ENCODE peak calls at places on chromosomes 6 and 20, in seven cellular contexts. One of them, this sample, is unnamed.

GRCh38 chr6:90678049-90678779 is 91.3 kb upstream of the MAP3K7 start:
- DNase-seq in H1: no peak
- DNase-seq in HepG2: no peak
- DNase-seq in A549: no peak
- DNase-seq in endothelial cell of umbilical vein: no peak
- DNase-seq in WTC11: no peak
- DNase-seq in HCT116: no peak
- DNase-seq in this sample: no peak

GRCh38 chr20:33079267-33079666 is at the start of gene BPIFB4:
- DNase-seq in A549: no peak
- DNase-seq in HCT116: no peak
- DNase-seq in WTC11: no peak
- DNase-seq in H1: no peak
- DNase-seq in endothelial cell of umbilical vein: no peak
- DNase-seq in HepG2: no peak
- DNase-seq in this sample: no peak

GRCh38 chr20:49268600-49269365 is 9.1 kb downstream of the ZNFX1 start:
- DNase-seq in endothelial cell of umbilical vein: no peak
- DNase-seq in HCT116: no peak
- DNase-seq in WTC11: no peak
- DNase-seq in A549: no peak
- DNase-seq in H1: no peak
- DNase-seq in HepG2: no peak
- DNase-seq in this sample: no peak

GRCh38 chr6:149961728-149962425 is 1.9 kb upstream of the ULBP1 start:
- DNase-seq in HepG2: no peak
- DNase-seq in A549: peak; percentile 53
- DNase-seq in HCT116: peak; percentile 36
- DNase-seq in WTC11: peak; percentile 64
- DNase-seq in endothelial cell of umbilical vein: peak; percentile 34
- DNase-seq in H1: no peak
- DNase-seq in this sample: no peak

GRCh38 chr20:32581839-32582658 is 3.1 kb downstream of the NOL4L start:
- DNase-seq in H1: no peak
- DNase-seq in A549: no peak
- DNase-seq in WTC11: no peak
- DNase-seq in HCT116: no peak
- DNase-seq in HepG2: no peak
- DNase-seq in endothelial cell of umbilical vein: no peak
- DNase-seq in this sample: no peak

GRCh38 chr6:107641500-107641931 is 151.6 kb downstream of the SOBP start:
- DNase-seq in H1: no peak
- DNase-seq in WTC11: no peak
- DNase-seq in HepG2: no peak
- DNase-seq in endothelial cell of umbilical vein: no peak
- DNase-seq in HCT116: no peak
- DNase-seq in A549: no peak
- DNase-seq in this sample: no peak

GRCh38 chr6:14475306-14475705 is 357.7 kb downstream of the CD83 start:
- DNase-seq in endothelial cell of umbilical vein: no peak
- DNase-seq in A549: no peak
- DNase-seq in HepG2: no peak
- DNase-seq in WTC11: no peak
- DNase-seq in HCT116: no peak
- DNase-seq in H1: no peak
- DNase-seq in this sample: no peak

GRCh38 chr6:15881150-15881549 is 218.3 kb upstream of the DTNBP1 start:
- DNase-seq in HCT116: no peak
- DNase-seq in endothelial cell of umbilical vein: no peak
- DNase-seq in WTC11: no peak
- DNase-seq in H1: no peak
- DNase-seq in HepG2: no peak
- DNase-seq in A549: no peak
- DNase-seq in this sample: no peak

GRCh38 chr6:77463881-77464867 is 883 bp upstream of the HTR1B start:
- DNase-seq in HepG2: no peak
- DNase-seq in WTC11: peak; percentile 77
- DNase-seq in H1: no peak
- DNase-seq in endothelial cell of umbilical vein: peak; percentile 52
- DNase-seq in A549: peak; percentile 2
- DNase-seq in HCT116: no peak
- DNase-seq in this sample: no peak

GRCh38 chr20:56360133-56360898 is 1.5 kb downstream of the FAM210B start:
- DNase-seq in HCT116: no peak
- DNase-seq in HepG2: peak; percentile 78
- DNase-seq in H1: no peak
- DNase-seq in A549: no peak
- DNase-seq in WTC11: no peak
- DNase-seq in endothelial cell of umbilical vein: no peak
- DNase-seq in this sample: no peak

GRCh38 chr6:130158548-130158947 is 64.2 kb downstream of the SAMD3 start:
- DNase-seq in HCT116: no peak
- DNase-seq in endothelial cell of umbilical vein: no peak
- DNase-seq in HepG2: no peak
- DNase-seq in WTC11: no peak
- DNase-seq in H1: no peak
- DNase-seq in A549: no peak
- DNase-seq in this sample: no peak

GRCh38 chr20:38209736-38210405 is 44.8 kb upstream of the TGM2 start:
- DNase-seq in HepG2: no peak
- DNase-seq in HCT116: no peak
- DNase-seq in endothelial cell of umbilical vein: no peak
- DNase-seq in WTC11: no peak
- DNase-seq in A549: no peak
- DNase-seq in H1: no peak
- DNase-seq in this sample: no peak

GRCh38 chr6:35677456-35677855 is 11.3 kb downstream of the FKBP5 start:
- DNase-seq in WTC11: no peak
- DNase-seq in H1: no peak
- DNase-seq in endothelial cell of umbilical vein: no peak
- DNase-seq in A549: no peak
- DNase-seq in HCT116: no peak
- DNase-seq in HepG2: no peak
- DNase-seq in this sample: no peak

GRCh38 chr6:130810307-130811030 is 16.7 kb upstream of the SMLR1 start:
- DNase-seq in endothelial cell of umbilical vein: no peak
- DNase-seq in HepG2: no peak
- DNase-seq in WTC11: no peak
- DNase-seq in HCT116: no peak
- DNase-seq in A549: no peak
- DNase-seq in H1: no peak
- DNase-seq in this sample: no peak

GRCh38 chr20:52493177-52493711 is 301.7 kb upstream of the ZFP64 start:
- DNase-seq in endothelial cell of umbilical vein: peak; percentile 94
- DNase-seq in HCT116: no peak
- DNase-seq in H1: no peak
- DNase-seq in A549: no peak
- DNase-seq in WTC11: no peak
- DNase-seq in HepG2: no peak
- DNase-seq in this sample: no peak

GRCh38 chr6:30998785-30999184 is 11.5 kb upstream of the MUC22 start:
- DNase-seq in HepG2: no peak
- DNase-seq in WTC11: no peak
- DNase-seq in H1: no peak
- DNase-seq in A549: no peak
- DNase-seq in endothelial cell of umbilical vein: no peak
- DNase-seq in HCT116: no peak
- DNase-seq in this sample: no peak

GRCh38 chr6:34961082-34961481 is 72.0 kb downstream of the ANKS1A start:
- DNase-seq in HCT116: no peak
- DNase-seq in H1: no peak
- DNase-seq in HepG2: no peak
- DNase-seq in WTC11: no peak
- DNase-seq in A549: no peak
- DNase-seq in endothelial cell of umbilical vein: no peak
- DNase-seq in this sample: no peak

GRCh38 chr6:2855061-2855519 is 13.4 kb upstream of the SERPINB1 start:
- DNase-seq in HCT116: no peak
- DNase-seq in H1: no peak
- DNase-seq in endothelial cell of umbilical vein: peak; percentile 90
- DNase-seq in HepG2: no peak
- DNase-seq in WTC11: no peak
- DNase-seq in A549: no peak
- DNase-seq in this sample: no peak

GRCh38 chr6:34585512-34586045 is 29.4 kb upstream of the SPDEF start:
- DNase-seq in WTC11: no peak
- DNase-seq in HepG2: no peak
- DNase-seq in HCT116: no peak
- DNase-seq in A549: no peak
- DNase-seq in H1: no peak
- DNase-seq in endothelial cell of umbilical vein: no peak
- DNase-seq in this sample: no peak

GRCh38 chr6:2558098-2558770 is 192.5 kb downstream of the MYLK4 start:
- DNase-seq in H1: no peak
- DNase-seq in WTC11: no peak
- DNase-seq in endothelial cell of umbilical vein: no peak
- DNase-seq in A549: no peak
- DNase-seq in HepG2: no peak
- DNase-seq in HCT116: no peak
- DNase-seq in this sample: no peak

GRCh38 chr20:56867128-56867527 is 238.0 kb downstream of the TFAP2C start:
- DNase-seq in HCT116: no peak
- DNase-seq in A549: no peak
- DNase-seq in HepG2: no peak
- DNase-seq in WTC11: no peak
- DNase-seq in H1: no peak
- DNase-seq in endothelial cell of umbilical vein: no peak
- DNase-seq in this sample: no peak

GRCh38 chr6:48615041-48615440 is 504.0 kb upstream of the PTCHD4 start:
- DNase-seq in HepG2: no peak
- DNase-seq in HCT116: no peak
- DNase-seq in WTC11: no peak
- DNase-seq in endothelial cell of umbilical vein: no peak
- DNase-seq in A549: no peak
- DNase-seq in H1: no peak
- DNase-seq in this sample: no peak

GRCh38 chr6:129481706-129482105 is 228.3 kb downstream of the ARHGAP18 start:
- DNase-seq in A549: no peak
- DNase-seq in HepG2: no peak
- DNase-seq in HCT116: no peak
- DNase-seq in WTC11: no peak
- DNase-seq in H1: no peak
- DNase-seq in endothelial cell of umbilical vein: no peak
- DNase-seq in this sample: no peak

GRCh38 chr6:117595099-117595923 is 7.0 kb downstream of the GOPC start:
- DNase-seq in endothelial cell of umbilical vein: no peak
- DNase-seq in A549: no peak
- DNase-seq in HepG2: no peak
- DNase-seq in H1: no peak
- DNase-seq in WTC11: no peak
- DNase-seq in HCT116: no peak
- DNase-seq in this sample: no peak
- TF ChIP-seq MAX in endothelial cell of umbilical vein: no peak
- TF ChIP-seq MAX in A549: no peak
- TF ChIP-seq MAX in HepG2: no peak
- TF ChIP-seq MAX in H1: no peak
- TF ChIP-seq MAX in WTC11: no peak
- TF ChIP-seq MAX in HCT116: no peak
- TF ChIP-seq MAX in this sample: no peak

GRCh38 chr6:32132110-32132509 is 2.0 kb upstream of the FKBPL start:
- DNase-seq in HCT116: no peak
- DNase-seq in A549: no peak
- DNase-seq in WTC11: no peak
- DNase-seq in HepG2: no peak
- DNase-seq in H1: no peak
- DNase-seq in endothelial cell of umbilical vein: no peak
- DNase-seq in this sample: no peak

GRCh38 chr6:32131439-32131948 is 1.4 kb upstream of the FKBPL start:
- DNase-seq in A549: no peak
- DNase-seq in WTC11: no peak
- DNase-seq in HCT116: no peak
- DNase-seq in H1: no peak
- DNase-seq in endothelial cell of umbilical vein: no peak
- DNase-seq in HepG2: no peak
- DNase-seq in this sample: no peak

GRCh38 chr6:32137454-32137853 is 7.4 kb upstream of the FKBPL start:
- DNase-seq in WTC11: no peak
- DNase-seq in A549: no peak
- DNase-seq in HepG2: no peak
- DNase-seq in endothelial cell of umbilical vein: no peak
- DNase-seq in H1: no peak
- DNase-seq in HCT116: no peak
- DNase-seq in this sample: no peak

GRCh38 chr6:32129297-32130088 is 595 bp downstream of the FKBPL start:
- DNase-seq in endothelial cell of umbilical vein: no peak
- DNase-seq in H1: no peak
- DNase-seq in HepG2: no peak
- DNase-seq in HCT116: no peak
- DNase-seq in A549: no peak
- DNase-seq in WTC11: no peak
- DNase-seq in this sample: no peak

DNA sequence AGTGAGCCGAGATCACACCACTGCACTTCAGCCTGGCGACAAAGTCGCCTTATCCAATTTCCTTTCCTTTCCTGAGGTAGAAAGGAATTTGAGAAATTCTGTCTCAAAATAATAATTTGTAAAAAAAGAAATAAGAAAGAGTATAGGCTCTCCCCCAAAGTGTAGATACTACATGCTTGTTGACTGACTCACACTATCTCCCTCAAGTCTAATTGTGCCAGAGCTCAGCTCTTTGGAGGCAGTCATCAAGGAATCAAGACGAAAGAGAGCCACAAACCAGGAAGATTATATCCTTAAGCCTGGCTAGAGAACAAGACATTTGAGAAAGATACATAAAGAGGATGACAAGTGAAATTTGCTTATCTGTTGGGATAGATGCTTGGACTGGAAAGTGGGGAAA is 3.7 kb upstream of the FKBPL start:
- DNase-seq in HepG2: no peak
- DNase-seq in HCT116: no peak
- DNase-seq in endothelial cell of umbilical vein: no peak
- DNase-seq in H1: no peak
- DNase-seq in A549: no peak
- DNase-seq in WTC11: no peak
- DNase-seq in this sample: no peak
- TF ChIP-seq MAX in HepG2: no peak
- TF ChIP-seq MAX in HCT116: no peak
- TF ChIP-seq MAX in endothelial cell of umbilical vein: no peak
- TF ChIP-seq MAX in H1: no peak
- TF ChIP-seq MAX in A549: no peak
- TF ChIP-seq MAX in WTC11: no peak
- TF ChIP-seq MAX in this sample: no peak

DNA sequence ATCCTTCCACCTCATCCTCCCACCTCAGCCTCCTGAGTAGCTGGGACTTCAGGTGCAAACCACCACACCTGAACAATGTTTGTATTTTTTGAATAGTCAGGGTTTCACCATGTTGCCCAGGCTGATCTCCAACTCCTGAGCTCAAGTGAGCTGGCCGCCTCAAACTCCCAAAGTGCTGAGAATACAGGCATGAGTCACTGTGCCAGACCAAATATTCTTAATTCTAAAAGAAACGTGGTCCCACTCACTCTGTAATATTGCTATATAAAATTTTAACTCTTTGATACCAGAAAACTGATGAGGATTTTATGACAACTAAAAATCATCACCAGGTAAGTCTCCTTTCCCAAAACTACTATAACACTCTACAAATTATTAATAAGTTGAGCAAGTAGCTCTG is 716.8 kb upstream of the GJE1 start:
- DNase-seq in H1: no peak
- DNase-seq in HCT116: no peak
- DNase-seq in WTC11: no peak
- DNase-seq in HepG2: no peak
- DNase-seq in endothelial cell of umbilical vein: no peak
- DNase-seq in A549: no peak
- DNase-seq in this sample: no peak
- TF ChIP-seq MAX in H1: no peak
- TF ChIP-seq MAX in HCT116: no peak
- TF ChIP-seq MAX in WTC11: no peak
- TF ChIP-seq MAX in HepG2: no peak
- TF ChIP-seq MAX in endothelial cell of umbilical vein: no peak
- TF ChIP-seq MAX in A549: no peak
- TF ChIP-seq MAX in this sample: no peak

GRCh38 chr20:25196701-25197120 is 1.2 kb downstream of the ENTPD6 start:
- DNase-seq in WTC11: no peak
- DNase-seq in H1: no peak
- DNase-seq in endothelial cell of umbilical vein: no peak
- DNase-seq in A549: no peak
- DNase-seq in HCT116: no peak
- DNase-seq in HepG2: no peak
- DNase-seq in this sample: no peak
- TF ChIP-seq MAX in WTC11: no peak
- TF ChIP-seq MAX in H1: no peak
- TF ChIP-seq MAX in endothelial cell of umbilical vein: no peak
- TF ChIP-seq MAX in A549: peak; percentile 2
- TF ChIP-seq MAX in HCT116: peak; percentile 28
- TF ChIP-seq MAX in HepG2: no peak
- TF ChIP-seq MAX in this sample: no peak